ENCODE peak calls at places on chromosomes 16 and 17, in six cellular contexts. One of them, this sample, is unnamed.

GRCh38 chr17:30521766-30522165 is 44.6 kb downstream of the GOSR1 start:
- DNase-seq in endothelial cell: no peak
- DNase-seq in type B pancreatic cell: no peak
- DNase-seq in H9: no peak
- DNase-seq in fibroblast of mammary gland: no peak
- DNase-seq in GM12878: no peak
- DNase-seq in this sample: no peak

GRCh38 chr17:68290268-68290954 is 516 bp downstream of the SLC16A6 start:
- DNase-seq in type B pancreatic cell: no peak
- DNase-seq in endothelial cell: peak; percentile 47
- DNase-seq in fibroblast of mammary gland: no peak
- DNase-seq in GM12878: no peak
- DNase-seq in H9: peak; percentile 65
- DNase-seq in this sample: no peak

GRCh38 chr17:39252788-39253460 is 27.2 kb upstream of the STAC2 start:
- DNase-seq in fibroblast of mammary gland: no peak
- DNase-seq in type B pancreatic cell: no peak
- DNase-seq in endothelial cell: peak; percentile 7
- DNase-seq in H9: peak; percentile 71
- DNase-seq in GM12878: no peak
- DNase-seq in this sample: no peak

GRCh38 chr16:49009204-49009603 is 272.4 kb downstream of the CBLN1 start:
- DNase-seq in type B pancreatic cell: no peak
- DNase-seq in GM12878: no peak
- DNase-seq in fibroblast of mammary gland: no peak
- DNase-seq in H9: no peak
- DNase-seq in endothelial cell: no peak
- DNase-seq in this sample: no peak

GRCh38 chr17:8892338-8892690 is 24.8 kb upstream of the PIK3R6 start:
- DNase-seq in H9: no peak
- DNase-seq in GM12878: peak; percentile 92
- DNase-seq in endothelial cell: no peak
- DNase-seq in type B pancreatic cell: no peak
- DNase-seq in fibroblast of mammary gland: peak; percentile 20
- DNase-seq in this sample: no peak

GRCh38 chr17:77959926-77960521 is 1.5 kb downstream of the TNRC6C start:
- DNase-seq in type B pancreatic cell: no peak
- DNase-seq in H9: peak; percentile 57
- DNase-seq in GM12878: no peak
- DNase-seq in fibroblast of mammary gland: peak; percentile 32
- DNase-seq in endothelial cell: no peak
- DNase-seq in this sample: no peak

GRCh38 chr17:45319239-45319703 is 2.5 kb upstream of the MAP3K14 start:
- DNase-seq in fibroblast of mammary gland: peak; percentile 88
- DNase-seq in GM12878: no peak
- DNase-seq in type B pancreatic cell: no peak
- DNase-seq in endothelial cell: no peak
- DNase-seq in H9: no peak
- DNase-seq in this sample: no peak

GRCh38 chr17:61593404-61593803 is 2.4 kb upstream of the NACA2 start:
- DNase-seq in fibroblast of mammary gland: peak; percentile 42
- DNase-seq in GM12878: no peak
- DNase-seq in H9: no peak
- DNase-seq in endothelial cell: no peak
- DNase-seq in type B pancreatic cell: no peak
- DNase-seq in this sample: no peak

GRCh38 chr16:20744922-20745440 is 3.4 kb upstream of the THUMPD1 start:
- DNase-seq in endothelial cell: no peak
- DNase-seq in GM12878: no peak
- DNase-seq in H9: no peak
- DNase-seq in type B pancreatic cell: no peak
- DNase-seq in fibroblast of mammary gland: no peak
- DNase-seq in this sample: no peak

GRCh38 chr17:37147301-37147812 is 198.6 kb downstream of the AATF start:
- DNase-seq in endothelial cell: no peak
- DNase-seq in H9: no peak
- DNase-seq in fibroblast of mammary gland: peak; percentile 8
- DNase-seq in GM12878: peak; percentile 27
- DNase-seq in type B pancreatic cell: no peak
- DNase-seq in this sample: no peak

GRCh38 chr17:64741924-64742670 is 80.0 kb upstream of the SMURF2 start:
- DNase-seq in fibroblast of mammary gland: peak; percentile 95
- DNase-seq in H9: no peak
- DNase-seq in type B pancreatic cell: peak; percentile 22
- DNase-seq in endothelial cell: no peak
- DNase-seq in GM12878: no peak
- DNase-seq in this sample: no peak

GRCh38 chr17:82152114-82152513 is 54.1 kb upstream of the FASN start:
- DNase-seq in fibroblast of mammary gland: no peak
- DNase-seq in type B pancreatic cell: no peak
- DNase-seq in H9: no peak
- DNase-seq in endothelial cell: no peak
- DNase-seq in GM12878: no peak
- DNase-seq in this sample: no peak

GRCh38 chr16:56460101-56460500 is 8.7 kb downstream of the OGFOD1 start:
- DNase-seq in GM12878: no peak
- DNase-seq in H9: no peak
- DNase-seq in type B pancreatic cell: no peak
- DNase-seq in endothelial cell: no peak
- DNase-seq in fibroblast of mammary gland: no peak
- DNase-seq in this sample: no peak

GRCh38 chr16:9151074-9151473 is 59.6 kb downstream of the HAPSTR1 start:
- DNase-seq in GM12878: no peak
- DNase-seq in H9: no peak
- DNase-seq in type B pancreatic cell: no peak
- DNase-seq in fibroblast of mammary gland: no peak
- DNase-seq in endothelial cell: no peak
- DNase-seq in this sample: no peak

GRCh38 chr17:50370052-50370451 is 2.9 kb downstream of the MRPL27 start:
- DNase-seq in H9: no peak
- DNase-seq in fibroblast of mammary gland: no peak
- DNase-seq in GM12878: no peak
- DNase-seq in endothelial cell: no peak
- DNase-seq in type B pancreatic cell: no peak
- DNase-seq in this sample: no peak

GRCh38 chr17:49926886-49927285 is 42.1 kb upstream of the DLX4 start:
- DNase-seq in H9: no peak
- DNase-seq in endothelial cell: no peak
- DNase-seq in fibroblast of mammary gland: peak; percentile 94
- DNase-seq in GM12878: no peak
- DNase-seq in type B pancreatic cell: no peak
- DNase-seq in this sample: no peak

GRCh38 chr17:61305024-61305423 is 94.6 kb upstream of the TBX2 start:
- DNase-seq in GM12878: no peak
- DNase-seq in endothelial cell: no peak
- DNase-seq in fibroblast of mammary gland: peak; percentile 86
- DNase-seq in type B pancreatic cell: no peak
- DNase-seq in H9: no peak
- DNase-seq in this sample: no peak

GRCh38 chr17:62704381-62704971 is 77.0 kb downstream of the MRC2 start:
- DNase-seq in H9: peak; percentile 79
- DNase-seq in GM12878: no peak
- DNase-seq in type B pancreatic cell: no peak
- DNase-seq in fibroblast of mammary gland: peak; percentile 64
- DNase-seq in endothelial cell: peak; percentile 48
- DNase-seq in this sample: peak; percentile 44

GRCh38 chr16:89217388-89218191 is at the start of gene ZNF778:
- DNase-seq in type B pancreatic cell: no peak
- DNase-seq in endothelial cell: peak; percentile 75
- DNase-seq in fibroblast of mammary gland: peak; percentile 75
- DNase-seq in H9: peak; percentile 80
- DNase-seq in GM12878: peak; percentile 40
- DNase-seq in this sample: peak; percentile 57
- TF ChIP-seq CTCF in type B pancreatic cell: no peak
- TF ChIP-seq CTCF in endothelial cell: no peak
- TF ChIP-seq CTCF in fibroblast of mammary gland: no peak
- TF ChIP-seq CTCF in H9: no peak
- TF ChIP-seq CTCF in GM12878: no peak
- TF ChIP-seq CTCF in this sample: no peak

GRCh38 chr16:35195864-35196216 is 1736.4 kb downstream of the TP53TG3F start:
- DNase-seq in type B pancreatic cell: no peak
- DNase-seq in H9: no peak
- DNase-seq in endothelial cell: no peak
- DNase-seq in fibroblast of mammary gland: no peak
- DNase-seq in GM12878: no peak
- DNase-seq in this sample: no peak

GRCh38 chr16:35193956-35194355 is 1734.5 kb downstream of the TP53TG3F start:
- DNase-seq in fibroblast of mammary gland: no peak
- DNase-seq in H9: no peak
- DNase-seq in type B pancreatic cell: no peak
- DNase-seq in GM12878: no peak
- DNase-seq in endothelial cell: no peak
- DNase-seq in this sample: no peak

GRCh38 chr16:35196313-35196712 is 1736.9 kb downstream of the TP53TG3F start:
- DNase-seq in type B pancreatic cell: no peak
- DNase-seq in fibroblast of mammary gland: no peak
- DNase-seq in endothelial cell: no peak
- DNase-seq in GM12878: no peak
- DNase-seq in H9: no peak
- DNase-seq in this sample: no peak

GRCh38 chr16:35194681-35195080 is 1735.3 kb downstream of the TP53TG3F start:
- DNase-seq in GM12878: no peak
- DNase-seq in H9: no peak
- DNase-seq in type B pancreatic cell: no peak
- DNase-seq in endothelial cell: no peak
- DNase-seq in fibroblast of mammary gland: no peak
- DNase-seq in this sample: no peak

GRCh38 chr16:35195173-35195863 is 1735.9 kb downstream of the TP53TG3F start:
- DNase-seq in H9: no peak
- DNase-seq in type B pancreatic cell: no peak
- DNase-seq in fibroblast of mammary gland: no peak
- DNase-seq in GM12878: no peak
- DNase-seq in endothelial cell: no peak
- DNase-seq in this sample: no peak
- TF ChIP-seq CTCF in H9: no peak
- TF ChIP-seq CTCF in type B pancreatic cell: no peak
- TF ChIP-seq CTCF in fibroblast of mammary gland: no peak
- TF ChIP-seq CTCF in GM12878: no peak
- TF ChIP-seq CTCF in endothelial cell: no peak
- TF ChIP-seq CTCF in this sample: no peak

GRCh38 chr16:2520097-2520783 is at the start of gene AMDHD2:
- DNase-seq in type B pancreatic cell: peak; percentile 93
- DNase-seq in GM12878: peak; percentile 34
- DNase-seq in H9: peak; percentile 89
- DNase-seq in fibroblast of mammary gland: peak; percentile 91
- DNase-seq in endothelial cell: peak; percentile 91
- DNase-seq in this sample: peak; percentile 85
- TF ChIP-seq CTCF in type B pancreatic cell: no peak
- TF ChIP-seq CTCF in GM12878: no peak
- TF ChIP-seq CTCF in H9: no peak
- TF ChIP-seq CTCF in fibroblast of mammary gland: no peak
- TF ChIP-seq CTCF in endothelial cell: no peak
- TF ChIP-seq CTCF in this sample: no peak

GRCh38 chr16:50368410-50369132 is at the start of gene BRD7:
- DNase-seq in endothelial cell: peak; percentile 84
- DNase-seq in type B pancreatic cell: peak; percentile 82
- DNase-seq in H9: peak; percentile 74
- DNase-seq in GM12878: no peak
- DNase-seq in fibroblast of mammary gland: peak; percentile 25
- DNase-seq in this sample: peak; percentile 72
- TF ChIP-seq CTCF in endothelial cell: peak; percentile 43
- TF ChIP-seq CTCF in type B pancreatic cell: peak; percentile 70
- TF ChIP-seq CTCF in H9: peak; percentile 54
- TF ChIP-seq CTCF in GM12878: peak; percentile 52
- TF ChIP-seq CTCF in fibroblast of mammary gland: no peak
- TF ChIP-seq CTCF in this sample: peak; percentile 62

DNA sequence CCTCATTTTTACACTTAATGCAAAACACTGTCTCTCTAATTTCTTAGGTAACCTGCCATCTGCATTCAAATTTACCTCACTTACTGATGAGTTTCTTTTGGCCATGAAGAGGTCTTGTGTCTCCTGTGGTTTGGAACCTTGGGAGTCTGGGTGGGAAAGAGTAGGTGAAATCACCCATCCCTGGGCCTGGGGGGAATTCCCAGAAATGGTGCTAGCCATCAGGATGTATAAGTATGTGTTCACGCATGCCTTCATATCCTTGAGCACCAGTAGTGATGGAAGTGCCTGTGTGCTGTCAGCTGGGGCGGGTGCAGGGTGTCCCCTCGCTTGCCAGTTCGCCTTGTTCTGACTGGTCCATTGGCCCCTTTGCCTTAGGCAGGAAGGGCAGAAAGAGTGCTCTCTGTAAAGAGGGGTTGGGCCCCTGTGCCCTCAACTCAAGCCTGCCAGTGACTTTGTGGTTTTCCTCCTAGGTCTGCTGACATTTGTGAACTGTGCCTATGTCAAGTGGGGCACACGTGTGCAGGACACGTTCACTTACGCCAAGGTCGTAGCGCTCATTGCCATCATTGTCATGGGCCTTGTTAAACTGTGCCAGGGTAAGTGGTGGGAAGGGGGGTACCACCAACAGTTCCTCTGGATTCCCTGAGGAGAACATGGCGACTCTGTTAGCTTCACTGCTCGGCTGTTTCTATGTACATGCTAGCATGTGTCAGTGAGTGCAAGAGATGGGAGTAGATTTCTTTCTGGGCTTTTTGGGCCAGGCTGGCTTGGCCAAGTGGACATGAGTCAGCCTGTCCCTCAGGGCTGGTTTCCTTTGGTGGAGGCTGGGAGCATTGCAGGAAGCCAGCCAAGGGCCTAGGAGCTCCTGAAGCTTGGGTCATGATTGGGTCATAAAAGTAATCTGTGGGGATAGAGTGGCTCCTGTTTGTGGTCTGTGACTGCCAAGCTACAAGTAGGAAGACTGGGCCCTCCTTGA is 23.2 kb downstream of the SLC7A6OS start:
- DNase-seq in type B pancreatic cell: no peak
- DNase-seq in H9: no peak
- DNase-seq in GM12878: no peak
- DNase-seq in endothelial cell: no peak
- DNase-seq in fibroblast of mammary gland: peak; percentile 94
- DNase-seq in this sample: no peak
- TF ChIP-seq CTCF in type B pancreatic cell: no peak
- TF ChIP-seq CTCF in H9: no peak
- TF ChIP-seq CTCF in GM12878: no peak
- TF ChIP-seq CTCF in endothelial cell: no peak
- TF ChIP-seq CTCF in fibroblast of mammary gland: no peak
- TF ChIP-seq CTCF in this sample: no peak

GRCh38 chr16:85385463-85386331 is 227.4 kb upstream of the GSE1 start:
- DNase-seq in GM12878: no peak
- DNase-seq in H9: no peak
- DNase-seq in type B pancreatic cell: no peak
- DNase-seq in endothelial cell: no peak
- DNase-seq in fibroblast of mammary gland: no peak
- DNase-seq in this sample: no peak
- TF ChIP-seq CTCF in GM12878: no peak
- TF ChIP-seq CTCF in H9: no peak
- TF ChIP-seq CTCF in type B pancreatic cell: peak; percentile 37
- TF ChIP-seq CTCF in endothelial cell: no peak
- TF ChIP-seq CTCF in fibroblast of mammary gland: no peak
- TF ChIP-seq CTCF in this sample: peak; percentile 15

DNA sequence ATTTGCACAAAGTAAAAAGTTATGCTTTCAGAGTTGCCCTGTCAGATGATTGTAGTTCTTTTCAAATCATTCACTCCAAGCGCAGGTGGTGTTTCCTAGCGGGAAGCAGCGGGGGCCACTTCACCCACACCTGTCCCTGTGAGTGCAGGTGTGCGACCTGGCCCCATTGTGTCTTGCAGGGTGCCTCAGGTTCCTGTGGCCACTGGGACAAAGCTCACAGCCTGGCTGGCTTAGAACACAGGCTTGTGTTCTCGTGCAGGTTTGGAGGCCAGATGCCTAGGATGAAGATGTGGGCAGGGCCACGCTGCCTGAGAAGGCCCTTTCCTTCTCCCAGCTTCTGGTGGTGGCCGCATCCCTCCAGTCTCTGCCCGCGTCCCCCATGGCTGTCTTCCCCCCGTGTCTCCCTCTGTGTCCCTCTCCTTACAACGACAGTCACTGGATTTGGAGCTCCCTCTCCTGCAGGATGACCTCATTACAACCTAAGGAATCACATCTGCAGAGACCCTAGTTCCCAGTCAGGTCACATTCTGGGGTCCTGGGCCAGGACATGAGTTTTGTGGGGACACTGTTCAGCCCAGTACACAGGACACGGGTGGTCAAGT is 90.5 kb downstream of the NPIPB11 start:
- DNase-seq in type B pancreatic cell: no peak
- DNase-seq in fibroblast of mammary gland: no peak
- DNase-seq in GM12878: no peak
- DNase-seq in H9: peak; percentile 48
- DNase-seq in endothelial cell: no peak
- DNase-seq in this sample: no peak
- TF ChIP-seq CTCF in type B pancreatic cell: no peak
- TF ChIP-seq CTCF in fibroblast of mammary gland: no peak
- TF ChIP-seq CTCF in GM12878: peak; percentile 8
- TF ChIP-seq CTCF in H9: peak; percentile 41
- TF ChIP-seq CTCF in endothelial cell: no peak
- TF ChIP-seq CTCF in this sample: peak; percentile 22